ENCODE peak calls at places on chromosomes 1 and 21, in ten cellular contexts. One of them, this sample, is unnamed. For H3K4me1, the result is how much of the 10 kb centered on the place peaks cover.

GRCh38 chr1:9240914-9241820 is 6.6 kb downstream of the H6PD start:
- DNase-seq in upper lobe of right lung: peak
- DNase-seq in endothelial cell of umbilical vein: no peak
- DNase-seq in neural progenitor cell: no peak
- DNase-seq in sigmoid colon: no peak
- DNase-seq in H9: no peak
- DNase-seq in PC-3: no peak
- DNase-seq in spleen: no peak
- DNase-seq in lung: no peak
- DNase-seq in keratinocyte: no peak
- DNase-seq in this sample: peak

GRCh38 chr21:25054689-25055088 is 552.6 kb downstream of the MRPL39 start:
- DNase-seq in spleen: no peak
- DNase-seq in H9: no peak
- DNase-seq in sigmoid colon: no peak
- DNase-seq in endothelial cell of umbilical vein: no peak
- DNase-seq in lung: no peak
- DNase-seq in keratinocyte: no peak
- DNase-seq in neural progenitor cell: no peak
- DNase-seq in upper lobe of right lung: no peak
- DNase-seq in PC-3: no peak
- DNase-seq in this sample: no peak

GRCh38 chr1:159161001-159161718 is 10.3 kb upstream of the CADM3 start:
- DNase-seq in endothelial cell of umbilical vein: peak
- DNase-seq in sigmoid colon: peak
- DNase-seq in spleen: peak
- DNase-seq in neural progenitor cell: peak
- DNase-seq in keratinocyte: no peak
- DNase-seq in H9: peak
- DNase-seq in upper lobe of right lung: no peak
- DNase-seq in PC-3: peak
- DNase-seq in lung: peak
- DNase-seq in this sample: peak

GRCh38 chr1:227798078-227798802 is 17.2 kb upstream of the PRSS38 start:
- DNase-seq in keratinocyte: no peak
- DNase-seq in endothelial cell of umbilical vein: no peak
- DNase-seq in lung: no peak
- DNase-seq in upper lobe of right lung: no peak
- DNase-seq in neural progenitor cell: no peak
- DNase-seq in sigmoid colon: no peak
- DNase-seq in spleen: no peak
- DNase-seq in PC-3: no peak
- DNase-seq in H9: no peak
- DNase-seq in this sample: no peak

GRCh38 chr21:44568261-44568660 is 5.3 kb upstream of the KRTAP10-4 start:
- DNase-seq in sigmoid colon: no peak
- DNase-seq in spleen: peak
- DNase-seq in upper lobe of right lung: peak
- DNase-seq in keratinocyte: no peak
- DNase-seq in endothelial cell of umbilical vein: no peak
- DNase-seq in PC-3: no peak
- DNase-seq in H9: no peak
- DNase-seq in lung: no peak
- DNase-seq in neural progenitor cell: no peak
- DNase-seq in this sample: no peak

GRCh38 chr21:8989261-8989882 is 1532.0 kb upstream of the TPTE start:
- DNase-seq in upper lobe of right lung: no peak
- DNase-seq in neural progenitor cell: no peak
- DNase-seq in H9: no peak
- DNase-seq in lung: no peak
- DNase-seq in sigmoid colon: no peak
- DNase-seq in spleen: no peak
- DNase-seq in endothelial cell of umbilical vein: peak
- DNase-seq in PC-3: peak
- DNase-seq in keratinocyte: no peak
- DNase-seq in this sample: peak

GRCh38 chr1:107405241-107405640 is 264.4 kb downstream of the NTNG1 start:
- DNase-seq in spleen: no peak
- DNase-seq in endothelial cell of umbilical vein: no peak
- DNase-seq in upper lobe of right lung: no peak
- DNase-seq in keratinocyte: no peak
- DNase-seq in PC-3: peak
- DNase-seq in H9: no peak
- DNase-seq in neural progenitor cell: no peak
- DNase-seq in sigmoid colon: no peak
- DNase-seq in lung: no peak
- DNase-seq in this sample: no peak

GRCh38 chr1:198889732-198890131 is 250.9 kb downstream of the PTPRC start:
- DNase-seq in neural progenitor cell: no peak
- DNase-seq in endothelial cell of umbilical vein: no peak
- DNase-seq in keratinocyte: no peak
- DNase-seq in spleen: no peak
- DNase-seq in upper lobe of right lung: no peak
- DNase-seq in lung: no peak
- DNase-seq in sigmoid colon: no peak
- DNase-seq in H9: no peak
- DNase-seq in PC-3: no peak
- DNase-seq in this sample: no peak

GRCh38 chr1:213989071-213989739 is 1.4 kb downstream of the PROX1 start:
- DNase-seq in H9: peak
- DNase-seq in keratinocyte: no peak
- DNase-seq in sigmoid colon: no peak
- DNase-seq in PC-3: no peak
- DNase-seq in neural progenitor cell: peak
- DNase-seq in spleen: no peak
- DNase-seq in endothelial cell of umbilical vein: peak
- DNase-seq in lung: no peak
- DNase-seq in upper lobe of right lung: no peak
- DNase-seq in this sample: peak

GRCh38 chr1:234473123-234473522 is 5.9 kb downstream of the TARBP1 start:
- DNase-seq in keratinocyte: no peak
- DNase-seq in H9: no peak
- DNase-seq in sigmoid colon: no peak
- DNase-seq in PC-3: no peak
- DNase-seq in spleen: peak
- DNase-seq in neural progenitor cell: no peak
- DNase-seq in upper lobe of right lung: no peak
- DNase-seq in endothelial cell of umbilical vein: peak
- DNase-seq in lung: no peak
- DNase-seq in this sample: no peak

GRCh38 chr21:45435405-45435981 is 30.5 kb downstream of the COL18A1 start:
- DNase-seq in neural progenitor cell: no peak
- DNase-seq in spleen: no peak
- DNase-seq in lung: no peak
- DNase-seq in PC-3: no peak
- DNase-seq in sigmoid colon: no peak
- DNase-seq in upper lobe of right lung: no peak
- DNase-seq in endothelial cell of umbilical vein: no peak
- DNase-seq in keratinocyte: no peak
- DNase-seq in H9: no peak
- DNase-seq in this sample: no peak

GRCh38 chr1:228691926-228692325 is 43.4 kb upstream of the RHOU start:
- DNase-seq in sigmoid colon: no peak
- DNase-seq in spleen: no peak
- DNase-seq in H9: no peak
- DNase-seq in upper lobe of right lung: no peak
- DNase-seq in lung: no peak
- DNase-seq in neural progenitor cell: peak
- DNase-seq in PC-3: peak
- DNase-seq in keratinocyte: no peak
- DNase-seq in endothelial cell of umbilical vein: peak
- DNase-seq in this sample: peak

GRCh38 chr1:118115567-118116272 is 69.3 kb downstream of the SPAG17 start:
- DNase-seq in H9: no peak
- DNase-seq in neural progenitor cell: no peak
- DNase-seq in spleen: no peak
- DNase-seq in keratinocyte: no peak
- DNase-seq in sigmoid colon: no peak
- DNase-seq in upper lobe of right lung: no peak
- DNase-seq in PC-3: peak
- DNase-seq in endothelial cell of umbilical vein: peak
- DNase-seq in lung: no peak
- DNase-seq in this sample: peak

GRCh38 chr21:28771790-28772501 is 220.7 kb downstream of the LTN1 start:
- DNase-seq in H9: no peak
- DNase-seq in endothelial cell of umbilical vein: no peak
- DNase-seq in lung: no peak
- DNase-seq in neural progenitor cell: no peak
- DNase-seq in PC-3: peak
- DNase-seq in spleen: no peak
- DNase-seq in upper lobe of right lung: no peak
- DNase-seq in sigmoid colon: no peak
- DNase-seq in keratinocyte: no peak
- DNase-seq in this sample: no peak

GRCh38 chr1:34858901-34859441 is 578 bp downstream of the SMIM12 start:
- DNase-seq in PC-3: peak
- DNase-seq in H9: no peak
- DNase-seq in keratinocyte: no peak
- DNase-seq in lung: peak
- DNase-seq in endothelial cell of umbilical vein: peak
- DNase-seq in upper lobe of right lung: no peak
- DNase-seq in neural progenitor cell: no peak
- DNase-seq in sigmoid colon: no peak
- DNase-seq in spleen: peak
- DNase-seq in this sample: peak

GRCh38 chr1:168164771-168165170 is 14.0 kb upstream of the TIPRL start:
- DNase-seq in keratinocyte: no peak
- DNase-seq in H9: no peak
- DNase-seq in lung: no peak
- DNase-seq in neural progenitor cell: no peak
- DNase-seq in upper lobe of right lung: no peak
- DNase-seq in endothelial cell of umbilical vein: no peak
- DNase-seq in sigmoid colon: no peak
- DNase-seq in spleen: no peak
- DNase-seq in PC-3: peak
- DNase-seq in this sample: no peak

GRCh38 chr1:64975127-64975526 is 8.8 kb upstream of the JAK1 start:
- DNase-seq in PC-3: no peak
- DNase-seq in upper lobe of right lung: no peak
- DNase-seq in H9: no peak
- DNase-seq in sigmoid colon: no peak
- DNase-seq in endothelial cell of umbilical vein: no peak
- DNase-seq in lung: no peak
- DNase-seq in keratinocyte: no peak
- DNase-seq in neural progenitor cell: no peak
- DNase-seq in spleen: no peak
- DNase-seq in this sample: no peak

GRCh38 chr1:28913786-28914227 is 562 bp upstream of the EPB41 start:
- DNase-seq in PC-3: peak
- DNase-seq in upper lobe of right lung: no peak
- DNase-seq in sigmoid colon: no peak
- DNase-seq in keratinocyte: no peak
- DNase-seq in spleen: no peak
- DNase-seq in endothelial cell of umbilical vein: no peak
- DNase-seq in H9: no peak
- DNase-seq in lung: no peak
- DNase-seq in neural progenitor cell: no peak
- DNase-seq in this sample: no peak
- H3K4me1 ChIP-seq in PC-3: under half
- H3K4me1 ChIP-seq in upper lobe of right lung: under half
- H3K4me1 ChIP-seq in sigmoid colon: under half
- H3K4me1 ChIP-seq in keratinocyte: under half
- H3K4me1 ChIP-seq in spleen: under half
- H3K4me1 ChIP-seq in endothelial cell of umbilical vein: under half
- H3K4me1 ChIP-seq in H9: under half
- H3K4me1 ChIP-seq in lung: under half
- H3K4me1 ChIP-seq in neural progenitor cell: under half
- H3K4me1 ChIP-seq in this sample: under half

DNA sequence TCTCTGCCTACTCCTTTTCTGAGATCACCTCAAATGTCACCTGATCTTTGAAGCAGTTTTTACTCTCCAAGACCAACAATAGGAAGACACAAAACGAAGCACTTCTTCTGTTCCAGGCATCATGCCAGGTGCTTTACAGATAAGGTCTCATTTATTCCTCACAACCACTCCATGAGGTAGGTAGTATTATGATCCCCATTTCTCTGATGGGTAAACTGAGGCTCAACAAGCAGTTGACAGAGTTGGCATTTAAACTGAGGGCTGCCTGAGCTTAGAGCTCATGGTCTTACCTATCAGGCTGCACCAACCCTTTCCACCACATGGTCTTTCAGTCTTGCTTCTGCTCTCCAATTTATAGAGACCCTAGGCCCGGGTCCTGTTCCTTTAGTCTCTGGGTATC is 147.2 kb upstream of the JUN start:
- DNase-seq in neural progenitor cell: no peak
- DNase-seq in H9: no peak
- DNase-seq in keratinocyte: no peak
- DNase-seq in spleen: no peak
- DNase-seq in lung: no peak
- DNase-seq in upper lobe of right lung: no peak
- DNase-seq in endothelial cell of umbilical vein: no peak
- DNase-seq in PC-3: no peak
- DNase-seq in sigmoid colon: no peak
- DNase-seq in this sample: no peak
- H3K27ac ChIP-seq in neural progenitor cell: no peak
- H3K27ac ChIP-seq in H9: no peak
- H3K27ac ChIP-seq in keratinocyte: peak
- H3K27ac ChIP-seq in spleen: no peak
- H3K27ac ChIP-seq in lung: no peak
- H3K27ac ChIP-seq in upper lobe of right lung: no peak
- H3K27ac ChIP-seq in endothelial cell of umbilical vein: no peak
- H3K27ac ChIP-seq in PC-3: no peak
- H3K27ac ChIP-seq in sigmoid colon: no peak
- H3K27ac ChIP-seq in this sample: no peak

DNA sequence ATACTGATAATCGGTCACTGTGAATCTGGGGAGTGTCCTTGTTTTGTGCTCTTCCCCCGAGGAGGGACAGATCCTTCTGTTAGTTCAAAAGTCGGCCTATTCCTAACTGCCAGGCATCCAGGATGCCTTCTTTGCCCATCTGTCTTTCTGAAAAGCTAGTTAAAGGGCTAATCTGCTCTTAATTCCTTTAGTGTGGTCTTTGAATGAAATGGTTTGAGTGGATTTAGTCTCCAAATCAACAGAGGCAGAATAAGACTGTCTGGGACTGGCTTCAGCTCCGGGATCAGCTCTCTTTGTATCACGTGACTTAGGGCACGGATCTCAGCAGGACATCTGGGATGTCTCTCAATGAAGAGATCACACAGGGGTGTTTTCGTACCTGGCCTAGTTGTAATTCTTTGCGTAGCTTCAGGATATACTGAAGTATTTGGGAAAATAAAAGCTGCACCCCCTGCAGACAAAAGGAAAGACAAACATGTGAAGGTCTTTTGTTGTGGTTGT is 98.0 kb downstream of the ERG start:
- DNase-seq in upper lobe of right lung: no peak
- DNase-seq in endothelial cell of umbilical vein: no peak
- DNase-seq in H9: no peak
- DNase-seq in keratinocyte: no peak
- DNase-seq in sigmoid colon: no peak
- DNase-seq in neural progenitor cell: peak
- DNase-seq in PC-3: no peak
- DNase-seq in spleen: no peak
- DNase-seq in lung: no peak
- DNase-seq in this sample: no peak
- H3K4me1 ChIP-seq in upper lobe of right lung: under half
- H3K4me1 ChIP-seq in endothelial cell of umbilical vein: under half
- H3K4me1 ChIP-seq in H9: under half
- H3K4me1 ChIP-seq in keratinocyte: under half
- H3K4me1 ChIP-seq in sigmoid colon: under half
- H3K4me1 ChIP-seq in neural progenitor cell: under half
- H3K4me1 ChIP-seq in PC-3: under half
- H3K4me1 ChIP-seq in spleen: under half
- H3K4me1 ChIP-seq in lung: under half
- H3K4me1 ChIP-seq in this sample: under half

GRCh38 chr1:56574794-56575193 is 4.6 kb downstream of the PLPP3 start:
- DNase-seq in endothelial cell of umbilical vein: peak
- DNase-seq in PC-3: no peak
- DNase-seq in keratinocyte: no peak
- DNase-seq in neural progenitor cell: no peak
- DNase-seq in spleen: no peak
- DNase-seq in lung: no peak
- DNase-seq in H9: no peak
- DNase-seq in upper lobe of right lung: no peak
- DNase-seq in sigmoid colon: no peak
- DNase-seq in this sample: no peak
- H3K27ac ChIP-seq in endothelial cell of umbilical vein: no peak
- H3K27ac ChIP-seq in PC-3: no peak
- H3K27ac ChIP-seq in keratinocyte: no peak
- H3K27ac ChIP-seq in neural progenitor cell: no peak
- H3K27ac ChIP-seq in spleen: no peak
- H3K27ac ChIP-seq in lung: no peak
- H3K27ac ChIP-seq in H9: no peak
- H3K27ac ChIP-seq in upper lobe of right lung: no peak
- H3K27ac ChIP-seq in sigmoid colon: no peak
- H3K27ac ChIP-seq in this sample: no peak

This sample was measured in osteoblast.